ENCODE peak calls at places on chromosomes 7 and 10, in ten cellular contexts. X is T-cell; B is MV-4-11; T is stimulated activated CD4-positive, alpha-beta T cell treated with anti-CD3 and anti-CD28 coated beads, TNF-alpha, amount 100 ng/mL, for 24 hours; H is GM06990; O is NCI-H1092 treated with DMSO at 0.1 percent for 48 hours; V is cardiac fibroblast; Q is HT-29; U is neural progenitor cell; N is endothelial cell. C is an unnamed sample.

GRCh38 chr7:33196194-33196593 is 66.8 kb downstream of the BBS9 start:
- DNase-seq in X (no peak), B (no peak), T (no peak), H (no peak), O (peak), V (no peak), Q (no peak), U (no peak), N (no peak), C (no peak)

GRCh38 chr10:5481121-5481520 is 18.2 kb downstream of the CALML5 start:
- DNase-seq in X (no peak), B (no peak), T (no peak), H (no peak), O (no peak), V (no peak), Q (no peak), U (no peak), N (no peak), C (no peak)

GRCh38 chr7:142885311-142886230 is at the start of gene TRPV6:
- DNase-seq in X (no peak), B (no peak), T (no peak), H (no peak), O (no peak), V (no peak), Q (peak), U (peak), N (no peak), C (no peak)

GRCh38 chr10:70840836-70841235 is 25.1 kb downstream of the SGPL1 start:
- DNase-seq in X (no peak), B (no peak), T (no peak), H (no peak), O (no peak), V (no peak), Q (no peak), U (no peak), N (no peak), C (no peak)

GRCh38 chr10:132570265-132570664 is 32.7 kb downstream of the INPP5A start:
- DNase-seq in X (no peak), B (no peak), T (no peak), H (no peak), O (no peak), V (no peak), Q (no peak), U (no peak), N (no peak), C (no peak)

GRCh38 chr10:30029890-30030261 is 29.5 kb downstream of the JCAD start:
- DNase-seq in X (no peak), B (no peak), T (no peak), H (no peak), O (no peak), V (no peak), Q (no peak), U (no peak), N (no peak), C (no peak)

GRCh38 chr7:111266613-111267012 is 175.7 kb downstream of the LRRN3 start:
- DNase-seq in X (no peak), B (no peak), T (no peak), H (no peak), O (no peak), V (peak), Q (no peak), U (no peak), N (no peak), C (no peak)

GRCh38 chr7:44561481-44561880 is 12.2 kb downstream of the DDX56 start:
- DNase-seq in X (no peak), B (no peak), T (no peak), H (no peak), O (no peak), V (no peak), Q (no peak), U (no peak), N (no peak), C (no peak)

GRCh38 chr7:17663056-17663675 is 277.1 kb downstream of the SNX13 start:
- DNase-seq in X (no peak), B (no peak), T (no peak), H (no peak), O (no peak), V (peak), Q (no peak), U (no peak), N (no peak), C (no peak)

GRCh38 chr7:80259-81236 is 111.8 kb upstream of the FAM20C start:
- DNase-seq in X (no peak), B (no peak), T (no peak), H (no peak), O (no peak), V (no peak), Q (no peak), U (no peak), N (no peak), C (no peak)

GRCh38 chr7:150855476-150856302 is 3.4 kb downstream of the AOC1 start:
- DNase-seq in X (no peak), B (no peak), T (no peak), H (no peak), O (no peak), V (no peak), Q (no peak), U (no peak), N (no peak), C (no peak)

GRCh38 chr7:1818581-1819200 is 148.6 kb downstream of the ELFN1 start:
- DNase-seq in X (no peak), B (no peak), T (no peak), H (no peak), O (no peak), V (no peak), Q (no peak), U (no peak), N (no peak), C (peak)

GRCh38 chr10:29646960-29647431 is 12.2 kb upstream of the SVIL start:
- DNase-seq in X (no peak), B (no peak), T (no peak), H (no peak), O (no peak), V (peak), Q (no peak), U (no peak), N (no peak), C (no peak)

GRCh38 chr10:48945441-48946143 is 6.0 kb upstream of the LRRC18 start:
- DNase-seq in X (no peak), B (peak), T (no peak), H (no peak), O (no peak), V (no peak), Q (peak), U (no peak), N (no peak), C (no peak)

GRCh38 chr7:44884553-44885393 is 557 bp downstream of the PURB start:
- DNase-seq in X (peak), B (no peak), T (no peak), H (peak), O (peak), V (peak), Q (peak), U (peak), N (peak), C (no peak)

GRCh38 chr10:72483452-72483851 is 128.7 kb upstream of the DNAJB12 start:
- DNase-seq in X (no peak), B (peak), T (no peak), H (no peak), O (no peak), V (no peak), Q (no peak), U (no peak), N (no peak), C (no peak)

GRCh38 chr7:90594791-90595317 is 1.3 kb upstream of the CDK14 start:
- DNase-seq in X (no peak), B (no peak), T (no peak), H (no peak), O (peak), V (peak), Q (no peak), U (peak), N (peak), C (no peak)

GRCh38 chr7:16753102-16753931 is at the start of gene TSPAN13:
- DNase-seq in X (no peak), B (peak), T (peak), H (peak), O (peak), V (peak), Q (peak), U (peak), N (peak), C (peak)

GRCh38 chr10:125000366-125001312 is 58.7 kb downstream of the ZRANB1 start:
- DNase-seq in X (no peak), B (no peak), T (no peak), H (no peak), O (no peak), V (no peak), Q (no peak), U (peak), N (no peak), C (no peak)

GRCh38 chr7:43249808-43250145 is 137.3 kb downstream of the HECW1 start:
- DNase-seq in X (no peak), B (no peak), T (no peak), H (no peak), O (no peak), V (no peak), Q (no peak), U (no peak), N (no peak), C (no peak)